ENCODE peak calls at places on chromosomes 13 and 19, in five cellular contexts. One of them, this sample, is unnamed.

GRCh38 chr19:40228863-40229262 is 2.4 kb upstream of the CCNP start:
- DNase-seq in GM12878: no peak
- DNase-seq in IMR-90: no peak
- DNase-seq in K562: no peak
- DNase-seq in A549: no peak
- DNase-seq in this sample: no peak

GRCh38 chr13:23433171-23434153 is at the start of gene SACS:
- DNase-seq in GM12878: no peak
- DNase-seq in IMR-90: peak
- DNase-seq in K562: no peak
- DNase-seq in A549: peak
- DNase-seq in this sample: peak

GRCh38 chr13:33017410-33017929 is 1.2 kb downstream of the KL start:
- DNase-seq in GM12878: peak
- DNase-seq in IMR-90: peak
- DNase-seq in K562: peak
- DNase-seq in A549: peak
- DNase-seq in this sample: no peak

GRCh38 chr19:49664171-49665070 is 1.2 kb downstream of the IRF3 start:
- DNase-seq in GM12878: no peak
- DNase-seq in IMR-90: peak
- DNase-seq in K562: peak
- DNase-seq in A549: peak
- DNase-seq in this sample: peak

GRCh38 chr13:51923983-51924539 is 62.3 kb downstream of the CCDC70 start:
- DNase-seq in GM12878: no peak
- DNase-seq in IMR-90: no peak
- DNase-seq in K562: peak
- DNase-seq in A549: peak
- DNase-seq in this sample: peak

GRCh38 chr19:5293607-5294089 is 47.0 kb downstream of the PTPRS start:
- DNase-seq in GM12878: no peak
- DNase-seq in IMR-90: peak
- DNase-seq in K562: no peak
- DNase-seq in A549: no peak
- DNase-seq in this sample: peak

GRCh38 chr19:32257326-32258073 is 87.9 kb upstream of the ZNF507 start:
- DNase-seq in GM12878: no peak
- DNase-seq in IMR-90: no peak
- DNase-seq in K562: no peak
- DNase-seq in A549: no peak
- DNase-seq in this sample: no peak

GRCh38 chr13:80084086-80084676 is 256.7 kb downstream of the SPRY2 start:
- DNase-seq in GM12878: no peak
- DNase-seq in IMR-90: peak
- DNase-seq in K562: no peak
- DNase-seq in A549: no peak
- DNase-seq in this sample: no peak

GRCh38 chr13:106847049-106847448 is 279.1 kb upstream of the ARGLU1 start:
- DNase-seq in GM12878: no peak
- DNase-seq in IMR-90: no peak
- DNase-seq in K562: no peak
- DNase-seq in A549: no peak
- DNase-seq in this sample: no peak

GRCh38 chr13:105817011-105817410 is 718.5 kb downstream of the EFNB2 start:
- DNase-seq in GM12878: no peak
- DNase-seq in IMR-90: no peak
- DNase-seq in K562: no peak
- DNase-seq in A549: no peak
- DNase-seq in this sample: no peak

GRCh38 chr13:51035469-51035868 is 75.6 kb downstream of the C13orf42 start:
- DNase-seq in GM12878: no peak
- DNase-seq in IMR-90: no peak
- DNase-seq in K562: no peak
- DNase-seq in A549: no peak
- DNase-seq in this sample: no peak

GRCh38 chr13:71864981-71865857 is 1.8 kb downstream of the DACH1 start:
- DNase-seq in GM12878: no peak
- DNase-seq in IMR-90: no peak
- DNase-seq in K562: no peak
- DNase-seq in A549: no peak
- DNase-seq in this sample: peak

GRCh38 chr19:18594096-18594823 is 5.7 kb downstream of the REX1BD start:
- DNase-seq in GM12878: no peak
- DNase-seq in IMR-90: peak
- DNase-seq in K562: peak
- DNase-seq in A549: peak
- DNase-seq in this sample: peak

GRCh38 chr13:34152409-34152808 is 334.5 kb downstream of the RFC3 start:
- DNase-seq in GM12878: no peak
- DNase-seq in IMR-90: no peak
- DNase-seq in K562: no peak
- DNase-seq in A549: no peak
- DNase-seq in this sample: no peak
- TF ChIP-seq RCOR1 in GM12878: no peak
- TF ChIP-seq RCOR1 in IMR-90: no peak
- TF ChIP-seq RCOR1 in K562: no peak
- TF ChIP-seq RCOR1 in A549: no peak
- TF ChIP-seq RCOR1 in this sample: no peak

GRCh38 chr13:26051231-26052135 is at the start of gene SHISA2:
- DNase-seq in GM12878: no peak
- DNase-seq in IMR-90: peak
- DNase-seq in K562: no peak
- DNase-seq in A549: no peak
- DNase-seq in this sample: peak
- TF ChIP-seq RCOR1 in GM12878: no peak
- TF ChIP-seq RCOR1 in IMR-90: no peak
- TF ChIP-seq RCOR1 in K562: no peak
- TF ChIP-seq RCOR1 in A549: no peak
- TF ChIP-seq RCOR1 in this sample: no peak

DNA sequence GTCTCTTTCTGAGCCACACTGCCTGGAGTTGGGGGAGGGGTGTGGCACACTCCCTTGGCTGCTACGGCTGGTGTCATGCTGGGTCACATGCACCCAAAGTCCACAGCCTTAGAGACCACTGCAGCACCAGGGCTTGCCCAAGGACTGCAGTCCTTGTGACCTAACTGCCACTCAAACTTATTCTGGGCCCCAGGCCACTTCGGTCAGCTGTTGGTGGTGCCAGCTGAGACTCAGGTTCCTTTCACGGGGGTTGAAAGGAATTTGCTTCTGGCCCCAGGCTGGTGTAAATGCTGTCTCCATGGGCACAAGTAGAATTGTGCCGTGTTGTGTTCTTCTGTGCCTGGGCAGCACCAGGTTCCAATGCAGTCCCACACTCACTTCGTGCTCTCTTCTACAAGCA is 9.5 kb upstream of the VN1R1 start:
- DNase-seq in GM12878: no peak
- DNase-seq in IMR-90: no peak
- DNase-seq in K562: no peak
- DNase-seq in A549: no peak
- DNase-seq in this sample: no peak
- TF ChIP-seq RCOR1 in GM12878: no peak
- TF ChIP-seq RCOR1 in IMR-90: no peak
- TF ChIP-seq RCOR1 in K562: no peak
- TF ChIP-seq RCOR1 in A549: no peak
- TF ChIP-seq RCOR1 in this sample: no peak

DNA sequence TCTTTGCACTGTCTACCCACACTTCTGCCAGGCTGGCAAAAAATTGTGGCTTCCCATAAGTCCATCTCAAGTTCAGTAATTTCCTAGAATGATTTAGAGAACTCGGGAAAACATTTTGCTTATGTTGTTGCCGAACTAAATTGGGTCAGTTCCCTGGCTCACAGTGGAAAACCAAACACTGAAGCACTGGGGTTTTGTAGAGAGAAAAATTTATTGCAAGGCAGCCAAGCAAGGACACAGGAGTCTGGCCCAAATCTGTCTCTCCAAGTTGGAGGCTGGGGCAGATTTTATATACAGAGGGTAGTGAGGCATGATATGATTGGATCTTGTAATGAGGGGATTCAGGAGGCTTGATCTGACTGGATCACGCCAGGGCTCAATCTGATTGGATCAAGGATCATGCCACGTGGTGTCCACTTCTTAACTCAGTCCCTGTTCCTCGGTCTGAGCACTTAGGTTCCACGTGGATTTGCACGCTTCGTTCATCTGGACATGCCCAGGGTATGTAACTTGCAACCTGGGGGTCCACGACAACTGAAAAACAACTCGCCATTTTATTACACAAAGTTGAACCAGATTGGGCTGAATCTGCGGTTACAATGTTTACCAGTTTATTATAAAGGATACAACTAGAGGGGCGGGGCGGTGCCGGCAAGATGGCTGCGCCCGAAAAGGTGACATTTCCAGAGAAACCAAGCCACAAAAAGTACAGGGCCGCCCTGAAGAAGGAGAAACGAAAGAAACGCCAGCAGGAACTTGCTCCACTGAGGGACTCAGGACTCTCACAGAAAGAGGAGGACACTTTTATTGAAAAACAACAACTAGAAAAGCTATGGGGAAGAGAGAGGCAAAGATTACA is 7.3 kb downstream of the CD209 start:
- DNase-seq in GM12878: no peak
- DNase-seq in IMR-90: no peak
- DNase-seq in K562: no peak
- DNase-seq in A549: no peak
- DNase-seq in this sample: no peak
- TF ChIP-seq RCOR1 in GM12878: no peak
- TF ChIP-seq RCOR1 in IMR-90: no peak
- TF ChIP-seq RCOR1 in K562: no peak
- TF ChIP-seq RCOR1 in A549: no peak
- TF ChIP-seq RCOR1 in this sample: no peak

GRCh38 chr13:110130431-110130830 is 176.5 kb downstream of the COL4A1 start:
- DNase-seq in GM12878: no peak
- DNase-seq in IMR-90: no peak
- DNase-seq in K562: no peak
- DNase-seq in A549: no peak
- DNase-seq in this sample: no peak

GRCh38 chr13:110133425-110134235 is 173.3 kb downstream of the COL4A1 start:
- DNase-seq in GM12878: no peak
- DNase-seq in IMR-90: no peak
- DNase-seq in K562: no peak
- DNase-seq in A549: no peak
- DNase-seq in this sample: no peak

GRCh38 chr13:110132178-110132975 is 174.6 kb downstream of the COL4A1 start:
- DNase-seq in GM12878: no peak
- DNase-seq in IMR-90: peak
- DNase-seq in K562: no peak
- DNase-seq in A549: no peak
- DNase-seq in this sample: peak

GRCh38 chr13:110129539-110130186 is 177.3 kb downstream of the COL4A1 start:
- DNase-seq in GM12878: no peak
- DNase-seq in IMR-90: no peak
- DNase-seq in K562: no peak
- DNase-seq in A549: no peak
- DNase-seq in this sample: no peak

DNA sequence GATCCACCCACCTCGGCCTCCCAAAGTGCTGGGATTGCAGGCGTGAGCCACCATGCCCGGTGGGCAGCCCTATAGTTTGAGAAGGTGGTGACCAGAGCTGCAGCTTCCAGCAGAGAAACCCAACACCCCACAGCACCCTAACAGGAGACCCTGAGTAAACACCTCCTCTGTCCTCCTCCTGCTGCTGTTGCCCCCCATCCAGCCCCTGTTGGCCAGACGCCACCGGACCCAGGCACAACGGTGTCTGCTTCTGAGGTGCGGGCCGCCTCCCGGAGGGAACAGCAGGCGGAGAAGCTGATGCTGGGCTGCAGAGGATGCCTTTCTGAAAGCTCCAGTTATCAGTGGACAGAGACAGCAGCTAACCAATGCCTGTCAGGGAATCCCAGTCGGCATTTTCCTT is 175.5 kb downstream of the COL4A1 start:
- DNase-seq in GM12878: no peak
- DNase-seq in IMR-90: no peak
- DNase-seq in K562: no peak
- DNase-seq in A549: no peak
- DNase-seq in this sample: no peak
- TF ChIP-seq RCOR1 in GM12878: no peak
- TF ChIP-seq RCOR1 in IMR-90: no peak
- TF ChIP-seq RCOR1 in K562: no peak
- TF ChIP-seq RCOR1 in A549: no peak
- TF ChIP-seq RCOR1 in this sample: no peak

GRCh38 chr19:926595-927043 is 784 bp downstream of the ARID3A start:
- DNase-seq in GM12878: no peak
- DNase-seq in IMR-90: no peak
- DNase-seq in K562: peak
- DNase-seq in A549: no peak
- DNase-seq in this sample: no peak
- TF ChIP-seq RCOR1 in GM12878: no peak
- TF ChIP-seq RCOR1 in IMR-90: no peak
- TF ChIP-seq RCOR1 in K562: no peak
- TF ChIP-seq RCOR1 in A549: no peak
- TF ChIP-seq RCOR1 in this sample: no peak

This sample was measured in SK-N-SH.